ENCODE peak calls at places on chromosomes 2 and 18, in six cellular contexts. S, R, J, N, H and G are unnamed samples.

GRCh38 chr18:77165489-77166415 is 33.2 kb upstream of the MBP start:
- DNase-seq in S (peak; percentile 55), R (peak; percentile 58), J (peak; percentile 84), N (no peak), H (no peak), G (no peak)

GRCh38 chr2:230443540-230443939 is 27.5 kb downstream of the SP100 start:
- DNase-seq in S (peak; percentile 18), R (no peak), J (no peak), N (no peak), H (no peak), G (no peak)

GRCh38 chr2:186486651-186487647 is 889 bp downstream of the ZC3H15 start:
- DNase-seq in S (peak; percentile 47), R (no peak), J (no peak), N (no peak), H (no peak), G (no peak)

GRCh38 chr2:88738271-88738670 is 46.8 kb downstream of the RPIA start:
- DNase-seq in S (peak; percentile 7), R (no peak), J (no peak), N (no peak), H (no peak), G (no peak)

GRCh38 chr18:79503406-79503805 is 107.7 kb downstream of the NFATC1 start:
- DNase-seq in S (no peak), R (peak; percentile 6), J (no peak), N (peak; percentile 33), H (peak; percentile 10), G (no peak)

GRCh38 chr2:165087933-165088901 is 115.6 kb downstream of the SCN3A start:
- DNase-seq in S (no peak), R (no peak), J (no peak), N (no peak), H (no peak), G (no peak)

GRCh38 chr2:54528311-54528945 is 72.3 kb downstream of the SPTBN1 start:
- DNase-seq in S (no peak), R (no peak), J (no peak), N (no peak), H (no peak), G (no peak)

GRCh38 chr18:3368193-3368592 is 81.8 kb upstream of the TGIF1 start:
- DNase-seq in S (peak; percentile 85), R (no peak), J (no peak), N (no peak), H (no peak), G (no peak)

GRCh38 chr2:160494243-160494642 is 636 bp upstream of the RBMS1 start:
- DNase-seq in S (no peak), R (no peak), J (no peak), N (no peak), H (no peak), G (no peak)

GRCh38 chr18:33282142-33282541 is 158.4 kb downstream of the CCDC178 start:
- DNase-seq in S (no peak), R (no peak), J (no peak), N (no peak), H (no peak), G (no peak)

GRCh38 chr2:182228741-182229140 is 198.1 kb downstream of the PDE1A start:
- DNase-seq in S (no peak), R (no peak), J (no peak), N (no peak), H (no peak), G (no peak)

GRCh38 chr2:112749755-112750559 is 14.5 kb downstream of the CKAP2L start:
- DNase-seq in S (peak; percentile 70), R (peak; percentile 24), J (peak; percentile 61), N (peak; percentile 95), H (peak; percentile 81), G (peak; percentile 53)

GRCh38 chr2:110157153-110157793 is 41.7 kb upstream of the MALL start:
- DNase-seq in S (peak; percentile 80), R (no peak), J (no peak), N (no peak), H (no peak), G (no peak)

GRCh38 chr18:32389868-32390267 is 80.8 kb downstream of the GAREM1 start:
- DNase-seq in S (peak; percentile 46), R (no peak), J (no peak), N (no peak), H (peak; percentile 81), G (no peak)

GRCh38 chr2:44546469-44547127 is 184.9 kb downstream of the CAMKMT start:
- DNase-seq in S (no peak), R (no peak), J (no peak), N (no peak), H (no peak), G (no peak)

GRCh38 chr18:12770469-12771219 is 67.8 kb downstream of the PSMG2 start:
- DNase-seq in S (no peak), R (no peak), J (no peak), N (peak; percentile 13), H (no peak), G (no peak)

GRCh38 chr2:72991439-72991725 is 74.1 kb downstream of the EMX1 start:
- DNase-seq in S (no peak), R (peak; percentile 10), J (no peak), N (peak; percentile 59), H (no peak), G (no peak)

GRCh38 chr2:231339318-231339717 is 56.2 kb upstream of the B3GNT7 start:
- DNase-seq in S (peak; percentile 13), R (no peak), J (no peak), N (no peak), H (no peak), G (no peak)

GRCh38 chr18:48913201-48913600 is 37.6 kb downstream of the SMAD7 start:
- DNase-seq in S (peak; percentile 56), R (peak; percentile 12), J (no peak), N (peak; percentile 81), H (no peak), G (no peak)

GRCh38 chr2:201532686-201533304 is 81.3 kb downstream of the STRADB start:
- DNase-seq in S (peak; percentile 19), R (no peak), J (no peak), N (no peak), H (no peak), G (no peak)

GRCh38 chr2:217510790-217511291 is 492.0 kb downstream of the TNS1 start:
- DNase-seq in S (peak; percentile 79), R (peak; percentile 66), J (peak; percentile 22), N (no peak), H (no peak), G (peak; percentile 28)

DNA sequence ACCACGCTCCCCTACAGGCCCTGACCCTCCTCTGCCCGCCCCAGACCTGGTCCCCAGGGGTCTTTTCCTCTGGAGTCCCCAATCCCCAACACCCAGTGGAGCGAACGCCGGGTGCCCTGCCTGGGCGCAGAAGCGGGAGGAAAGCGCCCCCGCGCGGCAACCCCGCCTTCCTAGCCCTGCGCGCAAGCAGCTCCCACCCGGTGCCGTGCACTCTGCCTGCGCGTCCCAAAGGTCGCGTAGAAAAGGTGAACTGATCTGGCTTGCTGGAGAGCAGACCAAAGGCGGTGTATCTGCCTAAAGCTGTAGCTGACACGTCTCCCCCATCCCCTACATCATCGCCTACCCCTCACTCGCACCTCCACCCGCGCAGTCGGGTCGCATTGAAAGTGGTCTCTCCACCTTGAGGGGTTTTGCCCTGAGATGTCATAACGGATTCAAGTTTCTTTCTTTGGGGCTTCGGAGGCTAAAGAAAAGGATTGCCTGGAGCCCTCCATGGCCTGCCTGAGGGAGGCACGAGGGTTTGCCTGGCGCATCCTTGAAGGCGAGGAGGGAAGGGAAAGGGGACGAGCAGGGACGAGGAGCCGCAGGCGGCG is 5.7 kb downstream of the GAD1 start:
- DNase-seq in S (no peak), R (no peak), J (no peak), N (peak; percentile 76), H (no peak), G (no peak)
- TF ChIP-seq CTCF in S (no peak), R (no peak), J (peak; percentile 27), N (no peak), H (peak; percentile 16), G (no peak)

GRCh38 chr2:9836517-9836916 is 6.8 kb upstream of the TAF1B start:
- DNase-seq in S (no peak), R (no peak), J (peak; percentile 68), N (no peak), H (no peak), G (no peak)
- TF ChIP-seq CTCF in S (no peak), R (no peak), J (no peak), N (no peak), H (no peak), G (no peak)

GRCh38 chr18:47397671-47398319 is 146.3 kb upstream of the SKOR2 start:
- DNase-seq in S (peak; percentile 51), R (no peak), J (no peak), N (no peak), H (no peak), G (no peak)
- TF ChIP-seq CTCF in S (no peak), R (no peak), J (no peak), N (peak; percentile 8), H (no peak), G (peak; percentile 49)

DNA sequence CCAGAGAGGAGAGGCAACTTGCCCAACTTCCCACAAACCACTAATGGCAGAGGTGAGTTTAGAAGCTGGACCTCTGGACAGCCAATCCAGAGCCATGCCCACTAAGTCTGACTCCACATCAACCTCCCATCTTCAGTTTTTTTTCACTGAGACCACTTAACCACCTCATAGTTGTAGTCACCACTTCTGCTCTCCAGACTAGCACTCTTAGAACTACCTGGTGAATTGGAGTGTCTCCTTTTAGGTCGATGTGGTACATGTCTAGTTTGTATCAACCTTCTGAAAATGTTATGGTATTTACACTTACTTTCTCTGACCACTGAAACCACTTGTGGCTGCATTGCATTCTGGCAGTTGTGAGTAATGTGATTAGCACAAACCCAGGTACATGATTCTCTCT is 743.6 kb upstream of the FANCL start:
- DNase-seq in S (no peak), R (no peak), J (no peak), N (no peak), H (no peak), G (no peak)
- TF ChIP-seq CTCF in S (no peak), R (no peak), J (no peak), N (no peak), H (no peak), G (no peak)